ENCODE peak calls at places on chromosomes 6 and 20, in eight cellular contexts. V, T, O, M, U, N, E and B are unnamed samples.

GRCh38 chr20:5056801-5057599 is 55.7 kb upstream of the SLC23A2 start:
- DNase-seq in V (peak), T (peak), O (no peak), M (peak), U (peak), N (no peak), E (peak), B (no peak)

GRCh38 chr20:9200196-9200595 is 131.3 kb downstream of the PLCB4 start:
- DNase-seq in V (no peak), T (no peak), O (no peak), M (no peak), U (peak), N (no peak), E (no peak), B (no peak)

GRCh38 chr20:15642099-15642498 is 931.1 kb downstream of the KIF16B start:
- DNase-seq in V (no peak), T (no peak), O (no peak), M (no peak), U (no peak), N (no peak), E (no peak), B (no peak)

GRCh38 chr6:139054001-139054400 is 25.5 kb downstream of the ABRACL start:
- DNase-seq in V (no peak), T (no peak), O (no peak), M (no peak), U (no peak), N (no peak), E (no peak), B (no peak)

GRCh38 chr6:138498575-138499302 is 555 bp downstream of the NHSL1 start:
- DNase-seq in V (no peak), T (no peak), O (no peak), M (no peak), U (no peak), N (no peak), E (peak), B (no peak)

GRCh38 chr6:38400101-38400500 is 239.6 kb downstream of the BTBD9 start:
- DNase-seq in V (no peak), T (no peak), O (no peak), M (no peak), U (no peak), N (no peak), E (no peak), B (no peak)

GRCh38 chr20:63521602-63522001 is 1.0 kb downstream of the PPDPF start:
- DNase-seq in V (peak), T (no peak), O (no peak), M (no peak), U (no peak), N (no peak), E (no peak), B (no peak)

GRCh38 chr6:144481527-144481926 is 196.4 kb downstream of the UTRN start:
- DNase-seq in V (no peak), T (no peak), O (no peak), M (no peak), U (no peak), N (no peak), E (no peak), B (no peak)

GRCh38 chr6:166643907-166644590 is 17.0 kb upstream of the RPS6KA2 start:
- DNase-seq in V (no peak), T (no peak), O (no peak), M (no peak), U (no peak), N (no peak), E (no peak), B (no peak)

GRCh38 chr6:79240509-79240908 is 6.0 kb upstream of the HMGN3 start:
- DNase-seq in V (no peak), T (no peak), O (no peak), M (no peak), U (no peak), N (no peak), E (no peak), B (no peak)

GRCh38 chr6:149037026-149037734 is 280.3 kb upstream of the TAB2 start:
- DNase-seq in V (no peak), T (no peak), O (no peak), M (no peak), U (no peak), N (no peak), E (no peak), B (no peak)

GRCh38 chr6:159038914-159039884 is 5.6 kb downstream of the TAGAP start:
- DNase-seq in V (no peak), T (peak), O (no peak), M (no peak), U (no peak), N (no peak), E (no peak), B (no peak)

GRCh38 chr6:144681334-144681733 is 396.2 kb downstream of the UTRN start:
- DNase-seq in V (no peak), T (no peak), O (no peak), M (no peak), U (no peak), N (no peak), E (no peak), B (no peak)

GRCh38 chr6:9095671-9096260 is 660.4 kb upstream of the SLC35B3 start:
- DNase-seq in V (no peak), T (no peak), O (no peak), M (no peak), U (no peak), N (no peak), E (no peak), B (no peak)

GRCh38 chr6:137291441-137291840 is 72.3 kb upstream of the IFNGR1 start:
- DNase-seq in V (peak), T (peak), O (no peak), M (no peak), U (no peak), N (no peak), E (no peak), B (peak)

GRCh38 chr20:47202765-47203667 is 153.5 kb downstream of the ZMYND8 start:
- DNase-seq in V (no peak), T (no peak), O (no peak), M (no peak), U (no peak), N (no peak), E (peak), B (no peak)

GRCh38 chr6:35267897-35268296 is 8.4 kb downstream of the ZNF76 start:
- DNase-seq in V (no peak), T (no peak), O (no peak), M (no peak), U (no peak), N (no peak), E (no peak), B (no peak)

GRCh38 chr6:3409699-3410384 is 47.0 kb downstream of the SLC22A23 start:
- DNase-seq in V (no peak), T (no peak), O (no peak), M (no peak), U (no peak), N (no peak), E (peak), B (peak)

GRCh38 chr6:498795-499231 is 107.3 kb downstream of the IRF4 start:
- DNase-seq in V (no peak), T (no peak), O (no peak), M (no peak), U (no peak), N (no peak), E (no peak), B (no peak)

GRCh38 chr6:35036059-35036827 is 104.9 kb downstream of the TCP11 start:
- DNase-seq in V (no peak), T (no peak), O (no peak), M (no peak), U (no peak), N (no peak), E (no peak), B (peak)

GRCh38 chr6:137829641-137830083 is 37.4 kb upstream of the TNFAIP3 start:
- DNase-seq in V (no peak), T (no peak), O (no peak), M (no peak), U (no peak), N (no peak), E (no peak), B (no peak)

GRCh38 chr6:138722425-138723371 is 50.9 kb upstream of the CCDC28A start:
- DNase-seq in V (no peak), T (no peak), O (no peak), M (peak), U (peak), N (no peak), E (peak), B (no peak)

GRCh38 chr20:30506100-30506499 is 751.4 kb upstream of the DEFB115 start:
- DNase-seq in V (no peak), T (no peak), O (no peak), M (no peak), U (no peak), N (peak), E (no peak), B (no peak)

GRCh38 chr20:49916146-49917002 is 1.0 kb upstream of the SPATA2 start:
- DNase-seq in V (no peak), T (peak), O (no peak), M (no peak), U (peak), N (no peak), E (peak), B (peak)

GRCh38 chr6:44034391-44034861 is 92.8 kb downstream of the MRPL14 start:
- DNase-seq in V (no peak), T (no peak), O (no peak), M (no peak), U (no peak), N (no peak), E (no peak), B (no peak)

GRCh38 chr20:64110411-64111068 is 3.2 kb upstream of the NPBWR2 start:
- DNase-seq in V (peak), T (no peak), O (no peak), M (no peak), U (no peak), N (no peak), E (no peak), B (no peak)

GRCh38 chr6:167706313-167707109 is 120.2 kb upstream of the AFDN start:
- DNase-seq in V (no peak), T (no peak), O (no peak), M (no peak), U (no peak), N (no peak), E (no peak), B (no peak)

GRCh38 chr6:6943411-6943810 is 164.3 kb upstream of the RREB1 start:
- DNase-seq in V (no peak), T (no peak), O (no peak), M (no peak), U (no peak), N (no peak), E (no peak), B (no peak)

GRCh38 chr6:22596011-22596410 is 26.6 kb downstream of the HDGFL1 start:
- DNase-seq in V (no peak), T (no peak), O (no peak), M (no peak), U (no peak), N (no peak), E (no peak), B (no peak)

GRCh38 chr20:55166063-55166462 is 690.7 kb downstream of the DOK5 start:
- DNase-seq in V (no peak), T (no peak), O (no peak), M (no peak), U (no peak), N (peak), E (no peak), B (no peak)
- TF ChIP-seq POLR2A in V (no peak), T (no peak), O (no peak), M (no peak), U (no peak), N (no peak), E (no peak), B (no peak)

GRCh38 chr6:73585566-73586415 is 65.0 kb upstream of the EEF1A1 start:
- DNase-seq in V (no peak), T (peak), O (no peak), M (peak), U (peak), N (no peak), E (peak), B (peak)
- TF ChIP-seq POLR2A in V (no peak), T (no peak), O (no peak), M (no peak), U (no peak), N (no peak), E (peak), B (peak)

DNA sequence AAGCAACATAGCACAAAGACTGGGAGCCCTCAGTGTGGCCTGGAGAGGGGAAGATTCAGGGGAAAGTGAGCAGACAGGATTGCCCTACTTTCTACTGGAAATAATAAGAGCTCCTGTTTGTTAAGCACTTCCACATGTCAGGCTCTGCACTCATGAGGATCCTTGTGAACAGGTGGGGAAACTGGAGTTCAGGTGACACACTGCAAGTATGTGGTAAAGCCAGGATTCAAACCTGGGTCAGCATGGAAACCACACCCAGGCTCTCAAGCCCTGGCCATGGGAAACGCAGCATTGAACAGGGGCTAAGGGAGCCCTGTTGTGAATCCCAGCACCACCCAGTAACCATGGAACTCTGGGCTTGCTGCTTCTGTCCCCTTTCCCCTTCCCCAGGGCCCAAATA is 42.8 kb upstream of the ID1 start:
- DNase-seq in V (no peak), T (no peak), O (no peak), M (peak), U (no peak), N (no peak), E (no peak), B (no peak)
- TF ChIP-seq POLR2A in V (no peak), T (no peak), O (no peak), M (no peak), U (no peak), N (no peak), E (peak), B (no peak)

GRCh38 chr6:157240059-157240959 is 83.0 kb downstream of the TMEM242 start:
- DNase-seq in V (peak), T (peak), O (no peak), M (no peak), U (no peak), N (no peak), E (peak), B (no peak)
- TF ChIP-seq POLR2A in V (no peak), T (no peak), O (no peak), M (no peak), U (no peak), N (no peak), E (no peak), B (no peak)

GRCh38 chr6:10531942-10532341 is 10.8 kb downstream of the GCNT2 start:
- DNase-seq in V (no peak), T (no peak), O (no peak), M (no peak), U (no peak), N (no peak), E (no peak), B (no peak)
- TF ChIP-seq POLR2A in V (no peak), T (no peak), O (no peak), M (no peak), U (no peak), N (no peak), E (no peak), B (no peak)

DNA sequence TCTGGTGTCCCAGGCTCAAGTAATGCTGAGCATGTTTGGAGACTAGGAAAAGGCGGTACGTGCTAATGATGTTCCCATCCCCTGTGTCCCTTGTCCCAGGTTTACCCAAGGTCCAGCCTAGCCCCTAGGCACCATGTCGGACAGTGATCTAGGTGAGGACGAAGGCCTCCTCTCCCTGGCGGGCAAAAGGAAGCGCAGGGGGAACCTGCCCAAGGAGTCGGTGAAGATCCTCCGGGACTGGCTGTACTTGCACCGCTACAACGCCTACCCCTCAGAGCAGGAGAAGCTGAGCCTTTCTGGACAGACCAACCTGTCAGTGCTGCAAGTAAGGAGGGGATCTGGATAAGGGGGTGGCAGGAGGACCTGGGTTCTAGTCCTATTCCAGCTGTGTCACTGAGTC is 5.2 kb downstream of the TGIF2 start:
- DNase-seq in V (no peak), T (no peak), O (no peak), M (no peak), U (no peak), N (no peak), E (no peak), B (no peak)
- TF ChIP-seq POLR2A in V (no peak), T (no peak), O (no peak), M (no peak), U (no peak), N (no peak), E (no peak), B (no peak)